ENCODE peak calls at places on chromosomes 3 and 15, in four cellular contexts. Z is H1, E is H9, S is neuronal stem cell. L is an unnamed sample.
A peak's percentile ranks its signal among the peaks of the same experiment; 100 is the strongest.

GRCh38 chr3:40780341-40780800 is 255.6 kb downstream of the ZNF621 start:
- DNase-seq in Z (no peak), E (peak; percentile 42), S (peak; percentile 51), L (no peak)

GRCh38 chr3:192011137-192011536 is 550.2 kb downstream of the PYDC2 start:
- DNase-seq in Z (no peak), E (no peak), S (no peak), L (no peak)

GRCh38 chr3:24242012-24242698 is 252.5 kb downstream of the THRB start:
- DNase-seq in Z (no peak), E (no peak), S (no peak), L (peak; percentile 18)

GRCh38 chr3:146130881-146131371 is 30.1 kb downstream of the PLOD2 start:
- DNase-seq in Z (no peak), E (no peak), S (no peak), L (peak; percentile 60)

GRCh38 chr15:74036271-74037170 is 42.0 kb downstream of the PML start:
- DNase-seq in Z (peak; percentile 84), E (peak; percentile 88), S (peak; percentile 48), L (peak; percentile 77)

GRCh38 chr3:186974824-186975281 is 44.5 kb downstream of the ST6GAL1 start:
- DNase-seq in Z (no peak), E (no peak), S (no peak), L (no peak)

GRCh38 chr3:42526616-42527367 is 24.3 kb downstream of the VIPR1 start:
- DNase-seq in Z (no peak), E (no peak), S (no peak), L (no peak)

GRCh38 chr3:69710153-69710977 is 28.9 kb upstream of the MITF start:
- DNase-seq in Z (no peak), E (no peak), S (no peak), L (peak; percentile 80)

GRCh38 chr3:66938338-66938963 is 59.7 kb upstream of the KBTBD8 start:
- DNase-seq in Z (no peak), E (peak; percentile 69), S (peak; percentile 69), L (peak; percentile 67)

GRCh38 chr3:3165241-3165640 is 14.2 kb downstream of the CRBN start:
- DNase-seq in Z (no peak), E (no peak), S (no peak), L (no peak)

GRCh38 chr3:17466028-17466427 is 276.4 kb downstream of the TBC1D5 start:
- DNase-seq in Z (no peak), E (no peak), S (no peak), L (no peak)

GRCh38 chr3:126350502-126351085 is 6.6 kb downstream of the KLF15 start:
- DNase-seq in Z (no peak), E (no peak), S (no peak), L (no peak)

GRCh38 chr3:121942116-121942786 is 48.0 kb downstream of the SLC15A2 start:
- DNase-seq in Z (no peak), E (no peak), S (no peak), L (no peak)

GRCh38 chr3:183369117-183369516 is 59.3 kb downstream of the MCF2L2 start:
- DNase-seq in Z (no peak), E (no peak), S (no peak), L (no peak)

GRCh38 chr3:104514776-104515175 is 851.9 kb upstream of the ALCAM start:
- DNase-seq in Z (no peak), E (no peak), S (no peak), L (no peak)

DNA sequence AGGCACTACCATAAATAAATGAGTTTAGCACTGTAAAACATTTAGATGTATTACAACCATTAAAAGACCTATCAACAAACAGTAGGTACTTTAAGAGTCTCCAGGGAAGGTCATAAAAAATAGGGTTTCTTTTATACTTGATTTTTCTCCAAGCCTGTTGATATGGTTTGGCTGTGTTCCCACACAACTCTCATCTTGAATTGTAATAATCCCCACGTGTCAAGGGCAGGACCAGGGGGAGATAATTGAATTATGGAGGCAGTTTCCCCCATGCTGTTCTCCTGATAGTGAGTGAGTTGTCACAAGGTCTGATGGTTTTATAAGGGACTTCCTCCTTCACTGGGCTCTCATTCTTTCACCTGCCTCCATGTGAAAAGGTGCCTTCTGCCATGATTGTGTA is 468.9 kb upstream of the UBE2E2 start:
- DNase-seq in Z (no peak), E (no peak), S (no peak), L (no peak)
- H2BK12ac ChIP-seq in Z (no peak overlapping the region), E (no peak overlapping the region), S (no peak overlapping the region), L (no peak overlapping the region)

DNA sequence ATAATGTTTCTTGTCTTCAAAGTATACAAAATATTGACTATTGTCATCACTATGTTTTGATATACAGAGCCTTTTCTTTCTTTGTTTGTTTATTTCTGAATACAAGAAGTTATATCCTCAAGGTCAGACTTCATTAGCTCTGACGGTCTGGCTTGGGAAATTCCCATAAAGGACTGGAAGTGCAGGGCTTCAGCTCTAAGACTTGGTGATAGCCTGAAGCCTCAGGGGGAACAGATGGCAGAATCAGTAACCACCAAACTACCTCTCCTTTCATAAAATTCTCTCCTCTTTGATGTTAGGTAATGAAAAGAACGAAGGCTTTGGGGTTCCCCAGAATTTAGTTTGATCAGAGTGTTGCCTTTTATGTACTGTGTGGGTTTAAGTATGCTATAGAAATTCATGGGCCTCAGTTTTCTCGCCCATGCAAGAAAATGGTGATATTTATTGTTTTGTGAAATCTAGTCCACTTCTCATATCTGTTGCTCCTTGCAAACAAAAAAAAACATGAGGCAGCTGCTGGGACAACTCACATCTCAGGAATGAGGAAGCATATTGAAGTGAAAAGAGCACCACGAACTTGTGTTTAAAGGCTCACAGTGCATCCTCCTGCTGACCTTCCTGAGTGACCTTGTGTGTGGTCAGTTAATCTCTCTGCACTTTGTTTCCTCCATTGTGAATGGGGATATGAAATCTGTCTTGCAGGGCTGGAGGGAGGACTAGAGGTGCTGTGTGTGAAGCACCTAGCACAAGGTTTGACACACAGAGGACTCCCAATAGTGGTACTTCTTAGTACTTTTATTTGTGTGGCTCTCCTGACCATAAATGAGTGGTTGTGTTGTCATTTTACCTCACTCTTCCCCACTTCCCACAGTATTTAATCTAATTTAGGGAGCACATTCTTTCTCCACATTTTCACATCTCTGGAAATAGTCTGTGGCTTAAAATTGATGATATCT is 569.8 kb upstream of the IL12A start:
- DNase-seq in Z (no peak), E (no peak), S (no peak), L (peak; percentile 77)
- H2BK12ac ChIP-seq in Z (no peak overlapping the region), E (peak overlapping the region; percentile 79), S (no peak overlapping the region), L (no peak overlapping the region)

DNA sequence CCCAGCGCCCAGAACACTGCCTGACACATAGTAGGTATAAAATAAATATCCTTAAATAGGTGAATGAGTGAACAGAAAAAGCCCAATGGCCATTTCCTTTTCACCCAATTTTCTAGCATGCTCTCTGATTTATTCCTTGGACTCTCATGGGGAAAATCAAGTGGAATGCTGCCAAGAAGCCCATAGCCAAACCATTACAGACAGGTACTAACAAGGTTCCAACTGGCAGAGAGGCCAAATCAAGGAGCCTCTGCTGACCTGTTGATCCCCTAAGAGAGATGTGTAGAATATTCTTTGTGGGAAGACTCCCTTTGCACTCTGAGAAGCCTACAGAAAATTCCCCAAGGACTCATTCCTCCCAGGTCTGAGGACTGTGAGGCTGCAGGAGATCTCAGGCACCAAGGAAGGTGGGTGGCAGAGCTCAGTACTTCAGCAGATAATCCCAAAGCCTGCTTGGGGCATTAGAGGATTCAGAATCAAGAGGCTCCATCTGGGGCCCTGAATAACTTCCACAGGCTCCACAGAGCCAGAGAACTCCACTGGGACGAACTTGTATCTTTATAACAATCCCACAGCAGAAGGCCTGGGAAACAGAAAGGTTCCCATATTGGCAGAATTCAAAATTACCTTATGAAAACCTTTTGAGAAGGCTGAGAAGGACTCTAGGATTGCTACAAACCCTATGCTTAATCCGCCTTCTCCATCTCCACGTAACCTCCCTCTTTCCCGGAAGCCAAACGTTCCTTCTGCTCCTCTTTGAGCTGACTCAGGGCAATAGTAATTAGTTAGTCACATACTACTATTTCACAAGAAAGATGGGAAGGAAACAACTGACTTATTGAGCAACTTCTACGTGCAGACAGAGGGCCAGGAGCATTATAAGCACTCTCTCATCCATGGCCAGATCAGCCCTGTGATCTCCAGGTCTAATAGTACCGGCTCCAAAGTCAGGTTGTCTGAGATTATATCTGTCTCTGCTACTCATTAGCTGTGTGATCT is 34.5 kb downstream of the PRICKLE2 start:
- DNase-seq in Z (no peak), E (no peak), S (no peak), L (peak; percentile 97)
- H2BK12ac ChIP-seq in Z (no peak overlapping the region), E (no peak overlapping the region), S (no peak overlapping the region), L (peak overlapping the region; percentile 85)

GRCh38 chr15:81001180-81002003 is 669 bp downstream of the TLNRD1 start:
- DNase-seq in Z (peak; percentile 75), E (peak; percentile 48), S (peak; percentile 31), L (peak; percentile 73)

GRCh38 chr15:81002004-81002253 is 1.2 kb downstream of the TLNRD1 start:
- DNase-seq in Z (peak; percentile 71), E (no peak), S (no peak), L (no peak)

GRCh38 chr15:81000144-81000625 is 538 bp upstream of the TLNRD1 start:
- DNase-seq in Z (no peak), E (no peak), S (no peak), L (no peak)

GRCh38 chr15:80999623-81000036 is 1.1 kb upstream of the TLNRD1 start:
- DNase-seq in Z (no peak), E (no peak), S (no peak), L (no peak)

DNA sequence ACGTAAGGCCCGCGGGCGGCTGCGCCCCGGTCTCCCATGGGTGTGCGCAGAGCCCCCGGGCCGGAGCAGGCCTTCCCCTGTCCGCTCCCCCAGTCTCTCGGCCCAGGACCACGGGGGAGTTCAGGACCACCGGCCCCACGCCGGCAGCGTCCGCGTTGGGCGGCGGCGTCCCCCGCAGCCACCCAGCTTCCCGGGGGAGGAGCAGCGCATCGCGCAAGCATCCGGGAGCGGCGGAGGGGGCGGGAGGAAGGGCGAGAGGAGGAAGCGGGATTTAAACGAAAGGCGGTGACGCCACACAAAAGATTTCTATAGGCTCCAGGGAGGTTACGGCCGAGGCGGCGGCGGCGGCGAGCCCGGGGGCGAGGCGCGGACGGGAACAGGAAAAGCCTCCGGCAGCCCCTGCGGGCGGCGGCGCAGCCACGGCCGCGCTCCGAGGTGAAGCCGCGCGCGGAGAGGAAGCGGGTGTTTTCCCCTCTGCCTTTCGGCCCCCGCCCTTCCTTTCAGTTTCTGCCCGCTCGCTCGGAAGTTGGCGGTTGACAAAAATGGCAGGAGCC is at the start of gene TLNRD1:
- DNase-seq in Z (peak; percentile 85), E (peak; percentile 90), S (peak; percentile 85), L (peak; percentile 93)
- H2BK12ac ChIP-seq in Z (peak within 1 kb of the TSS; percentile 65), E (no peak within 1 kb of the TSS), S (peak within 1 kb of the TSS; percentile 5), L (peak within 1 kb of the TSS; percentile 23)

DNA sequence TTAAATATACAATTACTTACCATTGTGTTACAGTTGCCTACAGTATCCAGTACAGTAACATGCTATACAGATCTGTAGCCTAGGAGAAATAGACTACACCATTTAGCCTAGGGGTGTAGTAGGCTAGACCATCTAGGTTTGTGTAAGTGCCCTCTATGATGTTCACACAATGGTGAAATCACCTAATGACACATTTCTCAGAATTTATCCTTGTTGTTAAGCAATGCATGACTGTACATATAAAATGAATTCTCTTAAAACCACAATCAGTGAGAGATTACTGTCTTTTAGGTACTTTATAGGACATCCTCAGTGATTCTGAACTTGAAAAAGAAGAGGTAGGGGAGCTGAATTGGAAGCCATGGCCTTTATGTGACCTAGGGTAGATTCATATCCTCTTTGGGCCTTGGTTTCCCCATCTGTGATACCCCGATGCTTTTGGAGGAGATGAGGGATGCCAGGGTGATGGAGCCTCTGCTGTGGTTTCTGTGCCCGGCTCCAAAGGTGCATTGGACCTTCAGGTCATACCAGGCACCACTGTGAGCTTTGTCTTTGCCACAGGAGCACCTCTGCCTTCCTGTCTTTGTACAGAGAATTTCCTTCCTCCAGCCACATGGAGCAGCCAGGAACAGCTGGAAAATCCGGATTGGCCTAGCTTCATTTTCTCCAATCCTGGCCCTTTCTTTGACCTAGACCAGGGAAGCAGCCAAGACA is 51.9 kb upstream of the FLNB start:
- DNase-seq in Z (no peak), E (no peak), S (no peak), L (peak; percentile 90)
- H2BK12ac ChIP-seq in Z (no peak overlapping the region), E (no peak overlapping the region), S (no peak overlapping the region), L (no peak overlapping the region)

L was measured in mesenchymal stem cell.